ENCODE peak calls at places on chromosomes 7 and 10, in six cellular contexts. One of them, this sample, is unnamed.

GRCh38 chr10:112739219-112739969 is 210.7 kb upstream of the TCF7L2 start:
- DNase-seq in SK-N-MC: no peak
- DNase-seq in T-helper 1 cell: no peak
- DNase-seq in ELR: no peak
- DNase-seq in M059J: no peak
- DNase-seq in GM12865: no peak
- DNase-seq in this sample: no peak

GRCh38 chr7:140475747-140476333 is 3.5 kb downstream of the MKRN1 start:
- DNase-seq in SK-N-MC: no peak
- DNase-seq in T-helper 1 cell: no peak
- DNase-seq in ELR: peak
- DNase-seq in M059J: peak
- DNase-seq in GM12865: peak
- DNase-seq in this sample: peak

GRCh38 chr7:30564243-30564892 is 30.3 kb upstream of the GARS1 start:
- DNase-seq in SK-N-MC: peak
- DNase-seq in T-helper 1 cell: peak
- DNase-seq in ELR: peak
- DNase-seq in M059J: peak
- DNase-seq in GM12865: peak
- DNase-seq in this sample: peak

GRCh38 chr7:3836855-3837254 is 535.8 kb downstream of the SDK1 start:
- DNase-seq in SK-N-MC: no peak
- DNase-seq in T-helper 1 cell: no peak
- DNase-seq in ELR: peak
- DNase-seq in M059J: peak
- DNase-seq in GM12865: no peak
- DNase-seq in this sample: no peak

GRCh38 chr10:15738237-15738928 is 18.7 kb upstream of the ITGA8 start:
- DNase-seq in SK-N-MC: no peak
- DNase-seq in T-helper 1 cell: no peak
- DNase-seq in ELR: no peak
- DNase-seq in M059J: no peak
- DNase-seq in GM12865: no peak
- DNase-seq in this sample: no peak

GRCh38 chr10:117741524-117741923 is 199.0 kb downstream of the EMX2 start:
- DNase-seq in SK-N-MC: no peak
- DNase-seq in T-helper 1 cell: no peak
- DNase-seq in ELR: no peak
- DNase-seq in M059J: no peak
- DNase-seq in GM12865: no peak
- DNase-seq in this sample: no peak

GRCh38 chr10:59907918-59908807 is 1.8 kb upstream of the CCDC6 start:
- DNase-seq in SK-N-MC: peak
- DNase-seq in T-helper 1 cell: no peak
- DNase-seq in ELR: peak
- DNase-seq in M059J: peak
- DNase-seq in GM12865: peak
- DNase-seq in this sample: peak

GRCh38 chr7:50121269-50121668 is 28.2 kb upstream of the ZPBP start:
- DNase-seq in SK-N-MC: no peak
- DNase-seq in T-helper 1 cell: no peak
- DNase-seq in ELR: no peak
- DNase-seq in M059J: no peak
- DNase-seq in GM12865: peak
- DNase-seq in this sample: peak

GRCh38 chr10:77689339-77689738 is 51.7 kb upstream of the KCNMA1 start:
- DNase-seq in SK-N-MC: no peak
- DNase-seq in T-helper 1 cell: no peak
- DNase-seq in ELR: no peak
- DNase-seq in M059J: no peak
- DNase-seq in GM12865: no peak
- DNase-seq in this sample: no peak

GRCh38 chr10:99534939-99535763 is 2.4 kb downstream of the NKX2-3 start:
- DNase-seq in SK-N-MC: no peak
- DNase-seq in T-helper 1 cell: no peak
- DNase-seq in ELR: peak
- DNase-seq in M059J: no peak
- DNase-seq in GM12865: peak
- DNase-seq in this sample: no peak

GRCh38 chr7:12923971-12924370 is 236.5 kb downstream of the ARL4A start:
- DNase-seq in SK-N-MC: no peak
- DNase-seq in T-helper 1 cell: no peak
- DNase-seq in ELR: peak
- DNase-seq in M059J: peak
- DNase-seq in GM12865: no peak
- DNase-seq in this sample: no peak

GRCh38 chr10:113644185-113645120 is 19.4 kb downstream of the NRAP start:
- DNase-seq in SK-N-MC: no peak
- DNase-seq in T-helper 1 cell: no peak
- DNase-seq in ELR: peak
- DNase-seq in M059J: peak
- DNase-seq in GM12865: no peak
- DNase-seq in this sample: no peak

GRCh38 chr10:29535012-29535777 is 99.6 kb downstream of the SVIL start:
- DNase-seq in SK-N-MC: no peak
- DNase-seq in T-helper 1 cell: no peak
- DNase-seq in ELR: peak
- DNase-seq in M059J: peak
- DNase-seq in GM12865: no peak
- DNase-seq in this sample: no peak

GRCh38 chr10:43715334-43715733 is 66.7 kb upstream of the ZNF32 start:
- DNase-seq in SK-N-MC: no peak
- DNase-seq in T-helper 1 cell: no peak
- DNase-seq in ELR: no peak
- DNase-seq in M059J: no peak
- DNase-seq in GM12865: no peak
- DNase-seq in this sample: no peak

GRCh38 chr7:1539346-1540321 is 9.1 kb downstream of the MAFK start:
- DNase-seq in SK-N-MC: no peak
- DNase-seq in T-helper 1 cell: peak
- DNase-seq in ELR: no peak
- DNase-seq in M059J: no peak
- DNase-seq in GM12865: no peak
- DNase-seq in this sample: no peak

GRCh38 chr10:25405871-25406270 is 231.1 kb downstream of the GPR158 start:
- DNase-seq in SK-N-MC: no peak
- DNase-seq in T-helper 1 cell: no peak
- DNase-seq in ELR: no peak
- DNase-seq in M059J: no peak
- DNase-seq in GM12865: no peak
- DNase-seq in this sample: no peak

GRCh38 chr7:101179117-101179779 is 845 bp downstream of the NAT16 start:
- DNase-seq in SK-N-MC: no peak
- DNase-seq in T-helper 1 cell: no peak
- DNase-seq in ELR: no peak
- DNase-seq in M059J: no peak
- DNase-seq in GM12865: no peak
- DNase-seq in this sample: no peak

GRCh38 chr10:132538031-132538789 is 623 bp downstream of the INPP5A start:
- DNase-seq in SK-N-MC: no peak
- DNase-seq in T-helper 1 cell: no peak
- DNase-seq in ELR: peak
- DNase-seq in M059J: no peak
- DNase-seq in GM12865: peak
- DNase-seq in this sample: no peak

GRCh38 chr10:78306358-78306757 is 272.7 kb downstream of the RPS24 start:
- DNase-seq in SK-N-MC: no peak
- DNase-seq in T-helper 1 cell: no peak
- DNase-seq in ELR: no peak
- DNase-seq in M059J: no peak
- DNase-seq in GM12865: no peak
- DNase-seq in this sample: no peak

GRCh38 chr7:80307251-80307856 is 172.7 kb downstream of the GNAI1 start:
- DNase-seq in SK-N-MC: peak
- DNase-seq in T-helper 1 cell: no peak
- DNase-seq in ELR: peak
- DNase-seq in M059J: peak
- DNase-seq in GM12865: no peak
- DNase-seq in this sample: no peak

GRCh38 chr10:97500297-97500575 is 1.5 kb downstream of the UBTD1 start:
- DNase-seq in SK-N-MC: no peak
- DNase-seq in T-helper 1 cell: no peak
- DNase-seq in ELR: no peak
- DNase-seq in M059J: no peak
- DNase-seq in GM12865: no peak
- DNase-seq in this sample: no peak

GRCh38 chr10:109411897-109412296 is 511.4 kb downstream of the XPNPEP1 start:
- DNase-seq in SK-N-MC: no peak
- DNase-seq in T-helper 1 cell: no peak
- DNase-seq in ELR: no peak
- DNase-seq in M059J: peak
- DNase-seq in GM12865: no peak
- DNase-seq in this sample: no peak

GRCh38 chr10:78997635-78998618 is 70.8 kb upstream of the ZMIZ1 start:
- DNase-seq in SK-N-MC: no peak
- DNase-seq in T-helper 1 cell: no peak
- DNase-seq in ELR: no peak
- DNase-seq in M059J: no peak
- DNase-seq in GM12865: no peak
- DNase-seq in this sample: no peak

GRCh38 chr10:15898046-15898445 is 37.7 kb upstream of the MINDY3 start:
- DNase-seq in SK-N-MC: no peak
- DNase-seq in T-helper 1 cell: no peak
- DNase-seq in ELR: peak
- DNase-seq in M059J: peak
- DNase-seq in GM12865: peak
- DNase-seq in this sample: peak

GRCh38 chr7:112770051-112770450 is 20.1 kb downstream of the TMEM168 start:
- DNase-seq in SK-N-MC: no peak
- DNase-seq in T-helper 1 cell: no peak
- DNase-seq in ELR: peak
- DNase-seq in M059J: peak
- DNase-seq in GM12865: no peak
- DNase-seq in this sample: no peak

GRCh38 chr10:85786401-85786899 is 580.1 kb downstream of the GRID1 start:
- DNase-seq in SK-N-MC: no peak
- DNase-seq in T-helper 1 cell: no peak
- DNase-seq in ELR: no peak
- DNase-seq in M059J: no peak
- DNase-seq in GM12865: peak
- DNase-seq in this sample: no peak

GRCh38 chr7:30802812-30803211 is 31.6 kb downstream of the MINDY4 start:
- DNase-seq in SK-N-MC: no peak
- DNase-seq in T-helper 1 cell: no peak
- DNase-seq in ELR: no peak
- DNase-seq in M059J: no peak
- DNase-seq in GM12865: no peak
- DNase-seq in this sample: no peak

GRCh38 chr7:42677751-42678231 is 234.1 kb downstream of the C7orf25 start:
- DNase-seq in SK-N-MC: no peak
- DNase-seq in T-helper 1 cell: no peak
- DNase-seq in ELR: peak
- DNase-seq in M059J: peak
- DNase-seq in GM12865: no peak
- DNase-seq in this sample: no peak

GRCh38 chr7:132564849-132565248 is 11.4 kb downstream of the PLXNA4 start:
- DNase-seq in SK-N-MC: no peak
- DNase-seq in T-helper 1 cell: no peak
- DNase-seq in ELR: no peak
- DNase-seq in M059J: no peak
- DNase-seq in GM12865: no peak
- DNase-seq in this sample: no peak

GRCh38 chr7:151064454-151064853 is 5.1 kb downstream of the SLC4A2 start:
- DNase-seq in SK-N-MC: no peak
- DNase-seq in T-helper 1 cell: no peak
- DNase-seq in ELR: no peak
- DNase-seq in M059J: no peak
- DNase-seq in GM12865: no peak
- DNase-seq in this sample: no peak

GRCh38 chr7:128812514-128813168 is 17.6 kb upstream of the FLNC start:
- DNase-seq in SK-N-MC: peak
- DNase-seq in T-helper 1 cell: no peak
- DNase-seq in ELR: no peak
- DNase-seq in M059J: no peak
- DNase-seq in GM12865: no peak
- DNase-seq in this sample: peak

GRCh38 chr10:43137701-43137970 is 609 bp upstream of the CSGALNACT2 start:
- DNase-seq in SK-N-MC: no peak
- DNase-seq in T-helper 1 cell: no peak
- DNase-seq in ELR: peak
- DNase-seq in M059J: peak
- DNase-seq in GM12865: peak
- DNase-seq in this sample: peak

GRCh38 chr10:63084690-63085377 is 48.3 kb upstream of the NRBF2 start:
- DNase-seq in SK-N-MC: no peak
- DNase-seq in T-helper 1 cell: no peak
- DNase-seq in ELR: no peak
- DNase-seq in M059J: no peak
- DNase-seq in GM12865: no peak
- DNase-seq in this sample: no peak

GRCh38 chr7:82257118-82257695 is 186.4 kb downstream of the CACNA2D1 start:
- DNase-seq in SK-N-MC: no peak
- DNase-seq in T-helper 1 cell: no peak
- DNase-seq in ELR: no peak
- DNase-seq in M059J: no peak
- DNase-seq in GM12865: no peak
- DNase-seq in this sample: no peak

GRCh38 chr7:17706734-17707133 is 233.6 kb downstream of the SNX13 start:
- DNase-seq in SK-N-MC: peak
- DNase-seq in T-helper 1 cell: no peak
- DNase-seq in ELR: peak
- DNase-seq in M059J: peak
- DNase-seq in GM12865: peak
- DNase-seq in this sample: peak

GRCh38 chr7:141654551-141654950 is 47.4 kb downstream of the DENND11 start:
- DNase-seq in SK-N-MC: peak
- DNase-seq in T-helper 1 cell: no peak
- DNase-seq in ELR: peak
- DNase-seq in M059J: peak
- DNase-seq in GM12865: peak
- DNase-seq in this sample: peak

GRCh38 chr10:47323636-47324299 is 1.5 kb downstream of the GDF2 start:
- DNase-seq in SK-N-MC: no peak
- DNase-seq in T-helper 1 cell: no peak
- DNase-seq in ELR: no peak
- DNase-seq in M059J: no peak
- DNase-seq in GM12865: no peak
- DNase-seq in this sample: no peak

GRCh38 chr7:45157653-45158401 is at the start of gene RAMP3:
- DNase-seq in SK-N-MC: no peak
- DNase-seq in T-helper 1 cell: no peak
- DNase-seq in ELR: no peak
- DNase-seq in M059J: no peak
- DNase-seq in GM12865: no peak
- DNase-seq in this sample: no peak

GRCh38 chr7:25578991-25579687 is 350.9 kb upstream of the NPVF start:
- DNase-seq in SK-N-MC: no peak
- DNase-seq in T-helper 1 cell: no peak
- DNase-seq in ELR: no peak
- DNase-seq in M059J: no peak
- DNase-seq in GM12865: no peak
- DNase-seq in this sample: peak

This sample was measured in MM.1S.